ENCODE peak calls at places on chromosomes 6 and 20, in six cellular contexts. P is A549, B is adrenal gland, R is tibial nerve, Q is right atrium auricular region, G is psoas muscle. M is an unnamed sample.

GRCh38 chr20:5900908-5901307 is 49.4 kb downstream of the TRMT6 start:
- DNase-seq in Q (no peak), P (no peak), G (no peak), B (no peak), R (no peak), M (no peak)

GRCh38 chr20:50996901-50997830 is 25.7 kb downstream of the KCNG1 start:
- DNase-seq in G (no peak), Q (no peak), B (no peak), P (no peak), R (no peak), M (no peak)

GRCh38 chr6:32972353-32973143 is 4.2 kb downstream of the BRD2 start:
- DNase-seq in Q (no peak), R (no peak), G (no peak), P (peak; percentile 36), B (peak; percentile 53), M (no peak)

GRCh38 chr20:53829086-53829703 is 235.6 kb upstream of the ZNF217 start:
- DNase-seq in G (no peak), B (no peak), Q (no peak), R (peak; percentile 38), P (peak; percentile 77), M (peak; percentile 95)

GRCh38 chr6:163950159-163950558 is 535.6 kb downstream of the QKI start:
- DNase-seq in B (no peak), G (no peak), R (no peak), Q (no peak), P (no peak), M (no peak)

GRCh38 chr20:25283221-25283951 is 35.5 kb downstream of the PYGB start:
- DNase-seq in Q (no peak), B (peak; percentile 13), P (no peak), G (peak; percentile 43), R (no peak), M (peak; percentile 34)

GRCh38 chr6:37127961-37128862 is 41.7 kb upstream of the PIM1 start:
- DNase-seq in G (no peak), P (no peak), R (no peak), Q (no peak), B (no peak), M (peak; percentile 28)

GRCh38 chr20:1336699-1337387 is 7.9 kb upstream of the SDCBP2 start:
- DNase-seq in R (no peak), G (peak; percentile 85), B (no peak), Q (peak; percentile 84), P (no peak), M (no peak)

GRCh38 chr6:17013701-17014100 is 88.1 kb upstream of the STMND1 start:
- DNase-seq in B (no peak), G (no peak), Q (no peak), P (no peak), R (no peak), M (no peak)

GRCh38 chr6:5433324-5433723 is 172.0 kb downstream of the FARS2 start:
- DNase-seq in Q (no peak), R (no peak), B (no peak), P (no peak), G (no peak), M (no peak)

GRCh38 chr20:719816-720215 is 44.2 kb upstream of the SCRT2 start:
- DNase-seq in G (no peak), B (no peak), R (no peak), Q (no peak), P (no peak), M (no peak)

GRCh38 chr6:53979468-53980067 is 131.7 kb upstream of the MLIP start:
- DNase-seq in R (peak; percentile 64), Q (no peak), P (peak; percentile 11), G (no peak), B (no peak), M (peak; percentile 44)

GRCh38 chr6:169319561-169319960 is 65.9 kb upstream of the THBS2 start:
- DNase-seq in R (no peak), Q (no peak), B (no peak), P (no peak), G (no peak), M (no peak)

GRCh38 chr20:50187403-50188051 is 3.1 kb upstream of the CEBPB start:
- DNase-seq in P (no peak), Q (peak; percentile 68), R (peak; percentile 45), B (peak; percentile 60), G (peak; percentile 70), M (no peak)

GRCh38 chr6:97215157-97215769 is 67.8 kb downstream of the MMS22L start:
- DNase-seq in Q (no peak), B (peak; percentile 40), P (peak; percentile 0), G (no peak), R (peak; percentile 12), M (peak; percentile 15)

GRCh38 chr6:36147294-36147693 is 17.0 kb downstream of the MAPK13 start:
- DNase-seq in Q (no peak), R (no peak), G (no peak), P (no peak), B (no peak), M (no peak)

DNA sequence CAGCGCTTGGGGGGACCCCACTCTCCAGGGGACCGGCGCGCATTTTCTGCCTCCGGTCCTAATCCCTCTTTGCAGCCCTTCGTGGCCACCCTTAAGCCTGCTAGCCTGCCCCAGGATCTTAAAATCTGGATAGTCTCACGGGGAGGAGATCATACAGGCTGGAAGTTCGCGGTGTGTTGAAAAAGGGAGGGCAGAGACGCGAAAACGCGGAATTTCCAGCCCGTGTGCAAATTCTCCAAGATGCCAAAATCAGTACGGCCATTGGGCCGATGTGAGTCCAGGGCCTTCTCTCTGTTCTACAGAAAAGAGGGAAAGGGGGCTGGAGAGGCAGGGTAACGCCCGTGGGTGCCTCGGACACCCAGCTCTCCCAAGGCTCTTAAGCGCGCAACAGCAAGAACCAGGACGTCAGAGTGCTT is 9.4 kb downstream of the NR2E1 start:
- DNase-seq in B (no peak), R (no peak), G (no peak), P (no peak), Q (no peak), M (no peak)
- H3K4me3 ChIP-seq in B (peak overlapping the region; percentile 21), R (no peak overlapping the region), G (peak overlapping the region; percentile 41), P (no peak overlapping the region), Q (no peak overlapping the region), M (no peak overlapping the region)

GRCh38 chr20:11516448-11516847 is 401.2 kb upstream of the BTBD3 start:
- DNase-seq in P (no peak), B (no peak), G (no peak), R (no peak), Q (no peak), M (no peak)
- H3K4me1 ChIP-seq in P (no peaks in the 10 kb centered on the region), B (no peaks in the 10 kb centered on the region), G (no peaks in the 10 kb centered on the region), R (no peaks in the 10 kb centered on the region), Q (peaks cover 5% of the 10 kb centered on the region), M (peaks cover 13% of the 10 kb centered on the region)

DNA sequence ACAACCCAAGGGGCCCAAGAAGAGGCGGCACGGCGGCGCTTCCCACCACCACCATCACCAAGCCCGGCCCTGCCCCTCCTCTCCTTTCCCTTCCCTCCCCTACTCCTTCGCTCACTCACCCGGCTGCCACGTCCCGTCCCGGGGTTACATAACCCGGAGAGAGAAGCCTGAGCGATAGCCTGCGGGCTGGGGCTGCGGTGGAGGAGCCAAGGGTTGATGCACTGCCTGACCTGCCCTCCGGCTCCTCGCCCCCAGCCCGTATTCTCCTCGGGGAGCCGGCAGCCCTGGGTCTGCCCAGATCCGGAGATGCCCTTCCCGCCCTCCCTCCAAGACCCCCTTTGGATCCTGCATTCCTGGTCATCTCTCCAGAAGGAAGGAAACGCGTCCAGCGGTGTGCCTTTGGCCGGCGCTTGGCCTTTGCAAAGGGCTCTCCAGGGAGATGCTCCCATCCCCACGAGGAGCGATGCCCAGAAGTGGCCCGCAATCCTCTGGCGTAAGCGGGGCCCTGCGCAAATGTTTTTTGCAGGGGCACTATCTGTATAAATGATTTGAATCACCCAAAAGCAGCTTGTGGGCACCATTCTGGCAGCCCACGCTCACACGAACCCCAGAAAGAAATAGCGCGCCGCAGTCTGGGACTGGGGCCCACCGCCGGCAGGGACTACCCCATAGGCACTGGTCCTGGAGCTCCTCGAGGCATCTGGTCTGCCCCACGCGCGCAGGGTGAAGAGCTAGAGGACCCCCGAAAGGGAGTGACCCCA is 4.7 kb upstream of the CPXM1 start:
- DNase-seq in B (no peak), Q (no peak), P (no peak), R (no peak), G (no peak), M (no peak)
- H3K4me3 ChIP-seq in B (no peak overlapping the region), Q (no peak overlapping the region), P (no peak overlapping the region), R (no peak overlapping the region), G (no peak overlapping the region), M (no peak overlapping the region)

DNA sequence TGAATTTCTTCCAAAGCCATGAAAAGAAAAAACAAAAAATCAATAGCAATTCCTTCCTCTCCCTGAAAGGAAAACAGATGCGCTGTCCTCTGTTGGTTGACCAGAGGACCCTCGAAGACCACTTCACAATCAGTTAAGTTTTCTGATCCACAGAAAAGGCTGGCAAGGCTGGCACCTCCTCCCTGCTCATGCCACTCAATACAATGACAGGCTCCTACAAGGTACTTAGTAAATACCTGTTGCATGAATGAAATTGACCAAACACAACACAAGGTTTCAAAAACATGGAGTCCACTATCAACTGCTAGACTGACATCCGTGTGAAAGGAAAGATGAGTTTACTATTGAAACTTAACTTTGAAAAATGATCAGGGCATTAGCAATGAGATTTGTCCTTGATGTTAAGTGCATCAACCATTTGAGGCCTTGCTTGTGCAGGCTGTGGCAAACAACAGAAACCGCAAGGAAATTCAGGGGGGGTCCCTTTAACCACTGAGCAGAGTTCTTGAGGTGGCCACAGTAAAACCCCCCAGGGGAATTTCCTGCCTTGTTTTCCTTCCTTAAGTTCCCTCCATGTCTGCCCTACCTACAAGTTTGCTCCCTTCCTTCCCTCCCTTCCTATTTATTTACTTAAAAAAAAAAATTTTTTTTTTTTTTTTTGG is 27.9 kb upstream of the RTF2 start:
- DNase-seq in Q (no peak), P (no peak), G (no peak), B (no peak), R (no peak), M (peak; percentile 8)
- H3K4me1 ChIP-seq in Q (peaks cover 7% of the 10 kb centered on the region), P (no peaks in the 10 kb centered on the region), G (no peaks in the 10 kb centered on the region), B (no peaks in the 10 kb centered on the region), R (no peaks in the 10 kb centered on the region), M (peaks cover 16% of the 10 kb centered on the region)

GRCh38 chr6:14706378-14706929 is 539.4 kb upstream of the JARID2 start:
- DNase-seq in P (no peak), Q (peak; percentile 81), R (no peak), B (no peak), G (peak; percentile 71), M (peak; percentile 73)

GRCh38 chr6:14704383-14705271 is 541.2 kb upstream of the JARID2 start:
- DNase-seq in G (no peak), B (no peak), R (no peak), Q (no peak), P (no peak), M (no peak)

GRCh38 chr6:14707971-14708465 is 537.9 kb upstream of the JARID2 start:
- DNase-seq in B (no peak), R (no peak), Q (no peak), P (no peak), G (no peak), M (no peak)

GRCh38 chr6:14703586-14703985 is 542.3 kb upstream of the JARID2 start:
- DNase-seq in R (no peak), G (no peak), P (no peak), B (no peak), Q (no peak), M (no peak)

GRCh38 chr6:14705841-14706377 is 540.0 kb upstream of the JARID2 start:
- DNase-seq in G (no peak), R (no peak), B (no peak), P (no peak), Q (no peak), M (no peak)
- H3K4me3 ChIP-seq in G (no peak overlapping the region), R (no peak overlapping the region), B (no peak overlapping the region), P (no peak overlapping the region), Q (no peak overlapping the region), M (no peak overlapping the region)

DNA sequence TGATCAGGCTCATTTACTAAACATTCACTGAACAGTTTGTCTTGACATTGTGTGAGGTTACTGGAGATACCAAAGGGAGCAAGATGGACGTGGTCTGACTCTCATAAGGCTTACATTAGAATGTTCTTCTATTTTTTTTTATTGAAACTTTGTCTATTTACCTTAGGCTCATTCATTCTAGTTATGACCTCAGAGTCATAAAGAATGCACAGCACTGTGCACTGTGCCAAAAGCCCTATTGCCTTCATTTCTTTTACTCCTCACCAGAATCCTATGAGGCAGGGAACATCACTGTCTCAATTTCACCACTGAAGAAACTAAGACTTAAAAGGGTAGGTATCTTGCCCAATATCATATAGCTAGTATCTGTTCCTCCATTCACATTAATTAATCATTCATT is 94.5 kb downstream of the MAP3K7 start:
- DNase-seq in G (no peak), B (no peak), Q (no peak), P (no peak), R (no peak), M (no peak)
- H3K4me1 ChIP-seq in G (no peaks in the 10 kb centered on the region), B (no peaks in the 10 kb centered on the region), Q (no peaks in the 10 kb centered on the region), P (no peaks in the 10 kb centered on the region), R (peaks cover 5% of the 10 kb centered on the region), M (peaks cover 21% of the 10 kb centered on the region)

M was measured in SJSA1.